ENCODE peak calls at places on chromosome 9, in nine cellular contexts. S, U, D, T, Z, P, R, B and I are unnamed samples.

GRCh38 chr9:134987376-134987775 is 69.7 kb upstream of the FCN1 start:
- DNase-seq in Z (no peak), B (no peak), T (no peak), D (no peak), P (no peak), R (no peak), U (no peak), S (no peak), I (no peak)

GRCh38 chr9:638152-638551 is 203.3 kb upstream of the DMRT1 start:
- DNase-seq in B (no peak), D (no peak), S (no peak), R (no peak), P (no peak), T (no peak), U (no peak), Z (no peak), I (no peak)

GRCh38 chr9:84811072-84811725 is 141.7 kb downstream of the NTRK2 start:
- DNase-seq in S (no peak), T (no peak), P (no peak), R (no peak), Z (no peak), D (no peak), U (no peak), B (no peak), I (no peak)

GRCh38 chr9:112331676-112331955 is 1.8 kb downstream of the PTBP3 start:
- DNase-seq in Z (no peak), T (no peak), B (no peak), D (no peak), R (no peak), P (no peak), S (no peak), U (no peak), I (no peak)

GRCh38 chr9:127133739-127134167 is 11.3 kb upstream of the ANGPTL2 start:
- DNase-seq in U (no peak), Z (no peak), B (no peak), P (no peak), S (no peak), R (no peak), T (no peak), D (peak), I (no peak)

GRCh38 chr9:16361118-16361517 is 509.4 kb downstream of the BNC2 start:
- DNase-seq in D (peak), B (no peak), P (no peak), Z (no peak), R (no peak), T (no peak), U (no peak), S (no peak), I (no peak)

GRCh38 chr9:17318821-17319320 is 184.0 kb downstream of the CNTLN start:
- DNase-seq in R (no peak), B (no peak), S (no peak), D (peak), T (no peak), Z (no peak), P (no peak), U (no peak), I (no peak)

GRCh38 chr9:129071526-129072131 is 9.3 kb upstream of the DOLPP1 start:
- DNase-seq in S (peak), P (no peak), B (no peak), Z (no peak), T (no peak), R (peak), D (no peak), U (no peak), I (no peak)

GRCh38 chr9:69785757-69786156 is 25.9 kb upstream of the PTAR1 start:
- DNase-seq in D (peak), P (no peak), Z (no peak), U (no peak), T (no peak), S (no peak), B (no peak), R (no peak), I (no peak)

GRCh38 chr9:108544866-108545265 is 310.9 kb downstream of the ACTL7B start:
- DNase-seq in U (no peak), D (peak), S (no peak), P (no peak), B (no peak), Z (no peak), R (no peak), T (no peak), I (no peak)

GRCh38 chr9:85420750-85421149 is 321.0 kb downstream of the AGTPBP1 start:
- DNase-seq in Z (no peak), S (peak), P (no peak), U (no peak), R (no peak), B (no peak), T (no peak), D (peak), I (no peak)

GRCh38 chr9:27527702-27528277 is 1.8 kb downstream of the MOB3B start:
- DNase-seq in S (no peak), B (no peak), Z (no peak), T (no peak), U (no peak), D (no peak), R (no peak), P (no peak), I (no peak)

GRCh38 chr9:94156549-94157407 is 72.5 kb downstream of the PTPDC1 start:
- DNase-seq in D (peak), S (no peak), B (no peak), Z (no peak), P (no peak), U (peak), T (peak), R (no peak), I (peak)

GRCh38 chr9:136258299-136258625 is 12.7 kb upstream of the QSOX2 start:
- DNase-seq in T (no peak), S (no peak), R (no peak), U (no peak), D (no peak), Z (no peak), B (no peak), P (no peak), I (no peak)